ENCODE peak calls at places on chromosomes 7 and 10, in five cellular contexts. One of them, this sample, is unnamed.

GRCh38 chr10:102802920-102803534 is 34.2 kb downstream of the CYP17A1 start:
- DNase-seq in GM23248: peak
- DNase-seq in hepatocyte: peak
- DNase-seq in neural progenitor cell: no peak
- DNase-seq in MM.1S: no peak
- DNase-seq in this sample: no peak

GRCh38 chr10:86367339-86367951 is 850 bp upstream of the GRID1 start:
- DNase-seq in GM23248: peak
- DNase-seq in hepatocyte: no peak
- DNase-seq in neural progenitor cell: peak
- DNase-seq in MM.1S: no peak
- DNase-seq in this sample: no peak

GRCh38 chr10:22308390-22308789 is 7.8 kb upstream of the COMMD3 start:
- DNase-seq in GM23248: peak
- DNase-seq in hepatocyte: no peak
- DNase-seq in neural progenitor cell: no peak
- DNase-seq in MM.1S: no peak
- DNase-seq in this sample: no peak

GRCh38 chr7:88759216-88759955 is at the start of gene ZNF804B:
- DNase-seq in GM23248: peak
- DNase-seq in hepatocyte: peak
- DNase-seq in neural progenitor cell: peak
- DNase-seq in MM.1S: no peak
- DNase-seq in this sample: no peak

GRCh38 chr10:55183993-55184392 is 383.0 kb upstream of the PCDH15 start:
- DNase-seq in GM23248: no peak
- DNase-seq in hepatocyte: no peak
- DNase-seq in neural progenitor cell: no peak
- DNase-seq in MM.1S: peak
- DNase-seq in this sample: no peak

GRCh38 chr10:98611432-98611831 is 164.7 kb upstream of the HPS1 start:
- DNase-seq in GM23248: peak
- DNase-seq in hepatocyte: peak
- DNase-seq in neural progenitor cell: no peak
- DNase-seq in MM.1S: no peak
- DNase-seq in this sample: no peak

GRCh38 chr10:35639651-35640311 is 2.3 kb downstream of the FZD8 start:
- DNase-seq in GM23248: peak
- DNase-seq in hepatocyte: peak
- DNase-seq in neural progenitor cell: peak
- DNase-seq in MM.1S: no peak
- DNase-seq in this sample: no peak

GRCh38 chr10:100890696-100891271 is 22.0 kb upstream of the SLF2 start:
- DNase-seq in GM23248: peak
- DNase-seq in hepatocyte: peak
- DNase-seq in neural progenitor cell: no peak
- DNase-seq in MM.1S: no peak
- DNase-seq in this sample: no peak

GRCh38 chr10:95406651-95407280 is 116.0 kb upstream of the PDLIM1 start:
- DNase-seq in GM23248: no peak
- DNase-seq in hepatocyte: peak
- DNase-seq in neural progenitor cell: no peak
- DNase-seq in MM.1S: no peak
- DNase-seq in this sample: no peak

GRCh38 chr7:6276911-6277408 is 4.5 kb upstream of the CYTH3 start:
- DNase-seq in GM23248: no peak
- DNase-seq in hepatocyte: no peak
- DNase-seq in neural progenitor cell: no peak
- DNase-seq in MM.1S: no peak
- DNase-seq in this sample: no peak

GRCh38 chr10:60767424-60767823 is 10.9 kb upstream of the CDK1 start:
- DNase-seq in GM23248: no peak
- DNase-seq in hepatocyte: no peak
- DNase-seq in neural progenitor cell: no peak
- DNase-seq in MM.1S: no peak
- DNase-seq in this sample: peak

GRCh38 chr7:2474813-2475677 is 1.2 kb downstream of the GRIFIN start:
- DNase-seq in GM23248: no peak
- DNase-seq in hepatocyte: peak
- DNase-seq in neural progenitor cell: no peak
- DNase-seq in MM.1S: no peak
- DNase-seq in this sample: no peak

GRCh38 chr7:85529831-85530230 is 343.0 kb upstream of the SEMA3D start:
- DNase-seq in GM23248: peak
- DNase-seq in hepatocyte: no peak
- DNase-seq in neural progenitor cell: no peak
- DNase-seq in MM.1S: no peak
- DNase-seq in this sample: no peak

GRCh38 chr7:142880886-142881505 is 4.5 kb downstream of the TRPV6 start:
- DNase-seq in GM23248: peak
- DNase-seq in hepatocyte: peak
- DNase-seq in neural progenitor cell: peak
- DNase-seq in MM.1S: peak
- DNase-seq in this sample: peak

GRCh38 chr10:72276421-72277339 is 3.0 kb downstream of the DDIT4 start:
- DNase-seq in GM23248: peak
- DNase-seq in hepatocyte: peak
- DNase-seq in neural progenitor cell: no peak
- DNase-seq in MM.1S: no peak
- DNase-seq in this sample: no peak

GRCh38 chr10:17655567-17656146 is 11.7 kb downstream of the STAM start:
- DNase-seq in GM23248: no peak
- DNase-seq in hepatocyte: no peak
- DNase-seq in neural progenitor cell: no peak
- DNase-seq in MM.1S: no peak
- DNase-seq in this sample: no peak

GRCh38 chr7:51295435-51296269 is 21.0 kb downstream of the COBL start:
- DNase-seq in GM23248: no peak
- DNase-seq in hepatocyte: no peak
- DNase-seq in neural progenitor cell: no peak
- DNase-seq in MM.1S: no peak
- DNase-seq in this sample: no peak

GRCh38 chr7:16785316-16785715 is 19.5 kb downstream of the AGR2 start:
- DNase-seq in GM23248: no peak
- DNase-seq in hepatocyte: no peak
- DNase-seq in neural progenitor cell: no peak
- DNase-seq in MM.1S: no peak
- DNase-seq in this sample: no peak

GRCh38 chr10:4765428-4765827 is 60.6 kb upstream of the AKR1E2 start:
- DNase-seq in GM23248: peak
- DNase-seq in hepatocyte: no peak
- DNase-seq in neural progenitor cell: no peak
- DNase-seq in MM.1S: no peak
- DNase-seq in this sample: no peak

GRCh38 chr7:155816192-155816508 is 3.9 kb upstream of the SHH start:
- DNase-seq in GM23248: no peak
- DNase-seq in hepatocyte: no peak
- DNase-seq in neural progenitor cell: no peak
- DNase-seq in MM.1S: no peak
- DNase-seq in this sample: no peak

GRCh38 chr7:7315851-7316250 is 133.5 kb downstream of the C1GALT1 start:
- DNase-seq in GM23248: no peak
- DNase-seq in hepatocyte: no peak
- DNase-seq in neural progenitor cell: no peak
- DNase-seq in MM.1S: no peak
- DNase-seq in this sample: no peak

GRCh38 chr10:70324951-70325781 is 41.4 kb upstream of the NPFFR1 start:
- DNase-seq in GM23248: no peak
- DNase-seq in hepatocyte: no peak
- DNase-seq in neural progenitor cell: no peak
- DNase-seq in MM.1S: no peak
- DNase-seq in this sample: no peak

GRCh38 chr10:124035928-124036558 is 57.4 kb downstream of the CHST15 start:
- DNase-seq in GM23248: no peak
- DNase-seq in hepatocyte: peak
- DNase-seq in neural progenitor cell: no peak
- DNase-seq in MM.1S: peak
- DNase-seq in this sample: peak

GRCh38 chr7:127792528-127793342 is 140.7 kb downstream of the SND1 start:
- DNase-seq in GM23248: peak
- DNase-seq in hepatocyte: peak
- DNase-seq in neural progenitor cell: peak
- DNase-seq in MM.1S: peak
- DNase-seq in this sample: peak

GRCh38 chr10:98074315-98074911 is 44.0 kb upstream of the CRTAC1 start:
- DNase-seq in GM23248: peak
- DNase-seq in hepatocyte: peak
- DNase-seq in neural progenitor cell: peak
- DNase-seq in MM.1S: peak
- DNase-seq in this sample: peak

GRCh38 chr7:76262683-76263402 is 39.6 kb upstream of the HSPB1 start:
- DNase-seq in GM23248: peak
- DNase-seq in hepatocyte: peak
- DNase-seq in neural progenitor cell: peak
- DNase-seq in MM.1S: peak
- DNase-seq in this sample: peak

GRCh38 chr7:74454948-74455804 is 1.5 kb downstream of the GTF2IRD1 start:
- DNase-seq in GM23248: peak
- DNase-seq in hepatocyte: peak
- DNase-seq in neural progenitor cell: no peak
- DNase-seq in MM.1S: no peak
- DNase-seq in this sample: no peak

GRCh38 chr7:10036693-10037092 is 937.0 kb upstream of the PHF14 start:
- DNase-seq in GM23248: no peak
- DNase-seq in hepatocyte: no peak
- DNase-seq in neural progenitor cell: no peak
- DNase-seq in MM.1S: no peak
- DNase-seq in this sample: no peak

GRCh38 chr7:37411444-37412034 is 37.1 kb downstream of the ELMO1 start:
- DNase-seq in GM23248: no peak
- DNase-seq in hepatocyte: no peak
- DNase-seq in neural progenitor cell: no peak
- DNase-seq in MM.1S: no peak
- DNase-seq in this sample: no peak

GRCh38 chr7:134891262-134892001 is 94.9 kb upstream of the AGBL3 start:
- DNase-seq in GM23248: peak
- DNase-seq in hepatocyte: peak
- DNase-seq in neural progenitor cell: peak
- DNase-seq in MM.1S: peak
- DNase-seq in this sample: no peak

GRCh38 chr10:24259365-24260125 is 50.6 kb downstream of the KIAA1217 start:
- DNase-seq in GM23248: peak
- DNase-seq in hepatocyte: no peak
- DNase-seq in neural progenitor cell: no peak
- DNase-seq in MM.1S: no peak
- DNase-seq in this sample: no peak

GRCh38 chr10:74635655-74636054 is 190.7 kb upstream of the KAT6B start:
- DNase-seq in GM23248: no peak
- DNase-seq in hepatocyte: no peak
- DNase-seq in neural progenitor cell: no peak
- DNase-seq in MM.1S: no peak
- DNase-seq in this sample: no peak

GRCh38 chr7:128102490-128103291 is 71.5 kb upstream of the LRRC4 start:
- DNase-seq in GM23248: no peak
- DNase-seq in hepatocyte: no peak
- DNase-seq in neural progenitor cell: no peak
- DNase-seq in MM.1S: no peak
- DNase-seq in this sample: no peak

DNA sequence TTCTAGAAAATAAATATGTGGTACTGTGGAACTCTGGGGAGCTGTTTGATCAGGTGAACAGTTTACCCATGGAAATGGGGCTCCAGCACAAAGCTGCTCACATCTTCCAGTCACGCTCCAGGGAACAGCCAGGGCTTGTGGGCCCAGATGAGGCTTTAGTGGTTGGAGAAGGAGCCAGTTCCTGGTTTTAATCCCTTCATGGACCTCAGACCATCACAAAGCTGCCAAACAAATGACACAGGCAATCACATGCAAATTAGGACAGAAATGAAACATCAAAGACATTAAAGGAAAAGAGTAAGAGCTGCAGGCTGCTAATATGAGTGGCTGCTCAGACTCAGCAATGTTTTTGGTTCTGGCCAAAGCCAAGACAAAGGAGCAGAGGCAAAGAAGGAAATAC is 2.2 kb upstream of the ATP6V0E2 start:
- DNase-seq in GM23248: no peak
- DNase-seq in hepatocyte: no peak
- DNase-seq in neural progenitor cell: no peak
- DNase-seq in MM.1S: no peak
- DNase-seq in this sample: no peak
- TF ChIP-seq EZH2phosphoT487 in GM23248: no peak
- TF ChIP-seq EZH2phosphoT487 in hepatocyte: no peak
- TF ChIP-seq EZH2phosphoT487 in neural progenitor cell: no peak
- TF ChIP-seq EZH2phosphoT487 in MM.1S: no peak
- TF ChIP-seq EZH2phosphoT487 in this sample: no peak

GRCh38 chr7:33814400-33814799 is 90.9 kb upstream of the BMPER start:
- DNase-seq in GM23248: no peak
- DNase-seq in hepatocyte: no peak
- DNase-seq in neural progenitor cell: no peak
- DNase-seq in MM.1S: peak
- DNase-seq in this sample: no peak
- H3K4me3 ChIP-seq in GM23248: no peak
- H3K4me3 ChIP-seq in hepatocyte: no peak
- H3K4me3 ChIP-seq in neural progenitor cell: no peak
- H3K4me3 ChIP-seq in MM.1S: no peak
- H3K4me3 ChIP-seq in this sample: no peak

DNA sequence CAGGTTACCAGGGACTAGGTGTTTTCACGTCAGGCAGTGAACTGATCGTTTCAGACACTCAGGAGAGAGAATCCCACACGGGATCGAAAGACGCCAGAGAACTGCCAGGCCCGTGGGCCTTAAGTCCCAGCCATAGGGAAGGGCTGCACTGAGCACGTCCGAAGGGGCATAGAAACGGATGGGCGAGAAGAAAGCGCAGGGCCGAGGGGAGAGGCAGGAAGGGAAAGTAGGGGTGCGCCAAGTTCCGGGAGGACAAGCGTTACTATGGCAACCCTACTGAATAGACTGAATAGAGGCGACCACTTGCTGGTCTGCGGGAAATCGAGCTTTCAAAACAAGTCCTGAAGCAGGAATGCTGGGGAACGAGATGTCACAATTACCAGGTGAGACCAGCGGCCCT is 421.3 kb upstream of the NUPR2 start:
- DNase-seq in GM23248: no peak
- DNase-seq in hepatocyte: no peak
- DNase-seq in neural progenitor cell: no peak
- DNase-seq in MM.1S: no peak
- DNase-seq in this sample: no peak
- TF ChIP-seq EZH2phosphoT487 in GM23248: no peak
- TF ChIP-seq EZH2phosphoT487 in hepatocyte: no peak
- TF ChIP-seq EZH2phosphoT487 in neural progenitor cell: no peak
- TF ChIP-seq EZH2phosphoT487 in MM.1S: no peak
- TF ChIP-seq EZH2phosphoT487 in this sample: no peak

DNA sequence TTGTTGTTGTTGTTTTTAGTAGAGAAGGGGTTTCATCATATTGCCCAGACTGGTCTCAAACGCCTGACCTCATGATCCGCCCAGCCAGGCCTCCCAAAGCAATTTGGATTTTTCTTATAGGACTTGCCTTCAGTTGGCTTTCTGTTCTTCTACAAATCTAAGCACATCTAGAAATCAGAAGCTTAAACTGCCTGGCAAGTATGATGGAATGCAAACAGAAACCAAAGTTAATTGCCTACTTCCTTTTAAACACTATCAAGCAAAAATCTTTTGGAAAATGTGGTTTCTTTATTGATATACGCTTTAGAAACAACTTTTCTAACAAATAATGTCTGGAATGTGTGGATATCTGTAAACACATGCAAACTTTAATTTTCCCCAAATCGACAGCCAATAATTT is 64.9 kb downstream of the USP6NL start:
- DNase-seq in GM23248: peak
- DNase-seq in hepatocyte: no peak
- DNase-seq in neural progenitor cell: no peak
- DNase-seq in MM.1S: no peak
- DNase-seq in this sample: no peak
- H3K4me3 ChIP-seq in GM23248: peak
- H3K4me3 ChIP-seq in hepatocyte: no peak
- H3K4me3 ChIP-seq in neural progenitor cell: no peak
- H3K4me3 ChIP-seq in MM.1S: no peak
- H3K4me3 ChIP-seq in this sample: no peak

This sample was measured in OCI-LY7.